ENCODE peak calls at places on chromosomes 16 and 17, in four cellular contexts. P, E, B and X are unnamed samples.

GRCh38 chr16:57889960-57890751 is 80.8 kb downstream of the CNGB1 start:
- DNase-seq in P (no peak), E (no peak), B (no peak), X (no peak)

GRCh38 chr17:41547921-41548843 is 20.1 kb upstream of the KRT19 start:
- DNase-seq in P (peak), E (no peak), B (peak), X (no peak)

GRCh38 chr16:25690563-25691143 is 1.1 kb upstream of the HS3ST4 start:
- DNase-seq in P (no peak), E (peak), B (no peak), X (no peak)

GRCh38 chr16:4660454-4661007 is 32.8 kb upstream of the NUDT16L1 start:
- DNase-seq in P (peak), E (no peak), B (peak), X (no peak)

GRCh38 chr17:43446773-43447172 is 37.0 kb upstream of the DHX8 start:
- DNase-seq in P (no peak), E (no peak), B (no peak), X (no peak)

GRCh38 chr17:75031972-75032895 is 14.5 kb downstream of the ATP5PD start:
- DNase-seq in P (peak), E (peak), B (peak), X (no peak)

GRCh38 chr17:74543891-74544760 is 1.8 kb downstream of the CD300C start:
- DNase-seq in P (no peak), E (no peak), B (no peak), X (no peak)

GRCh38 chr17:33240397-33240796 is 52.7 kb downstream of the ASIC2 start:
- DNase-seq in P (no peak), E (peak), B (no peak), X (no peak)

GRCh38 chr16:68197250-68197649 is 38.7 kb downstream of the ESRP2 start:
- DNase-seq in P (no peak), E (no peak), B (no peak), X (no peak)

GRCh38 chr16:2152695-2153506 is 2.7 kb upstream of the TRAF7 start:
- DNase-seq in P (no peak), E (peak), B (peak), X (no peak)

GRCh38 chr16:89448656-89449055 is 41.7 kb downstream of the ANKRD11 start:
- DNase-seq in P (peak), E (no peak), B (no peak), X (no peak)

GRCh38 chr17:79671387-79671752 is 59.4 kb upstream of the ENPP7 start:
- DNase-seq in P (no peak), E (no peak), B (no peak), X (no peak)

GRCh38 chr16:89431616-89432015 is 58.7 kb downstream of the ANKRD11 start:
- DNase-seq in P (no peak), E (no peak), B (no peak), X (no peak)

GRCh38 chr16:86391987-86392386 is 118.3 kb upstream of the FOXF1 start:
- DNase-seq in P (no peak), E (no peak), B (no peak), X (no peak)

GRCh38 chr17:40179923-40180659 is 2.8 kb downstream of the RAPGEFL1 start:
- DNase-seq in P (no peak), E (no peak), B (no peak), X (no peak)

GRCh38 chr17:35084987-35085386 is 21.5 kb upstream of the RFFL start:
- DNase-seq in P (no peak), E (no peak), B (peak), X (no peak)

GRCh38 chr16:58652741-58653140 is 23.1 kb upstream of the CNOT1 start:
- DNase-seq in P (no peak), E (peak), B (no peak), X (no peak)

GRCh38 chr17:50949128-50950001 is 83.2 kb upstream of the TOB1 start:
- DNase-seq in P (no peak), E (no peak), B (peak), X (no peak)

GRCh38 chr16:73713817-73714495 is 582.7 kb upstream of the PSMD7 start:
- DNase-seq in P (peak), E (peak), B (peak), X (no peak)

DNA sequence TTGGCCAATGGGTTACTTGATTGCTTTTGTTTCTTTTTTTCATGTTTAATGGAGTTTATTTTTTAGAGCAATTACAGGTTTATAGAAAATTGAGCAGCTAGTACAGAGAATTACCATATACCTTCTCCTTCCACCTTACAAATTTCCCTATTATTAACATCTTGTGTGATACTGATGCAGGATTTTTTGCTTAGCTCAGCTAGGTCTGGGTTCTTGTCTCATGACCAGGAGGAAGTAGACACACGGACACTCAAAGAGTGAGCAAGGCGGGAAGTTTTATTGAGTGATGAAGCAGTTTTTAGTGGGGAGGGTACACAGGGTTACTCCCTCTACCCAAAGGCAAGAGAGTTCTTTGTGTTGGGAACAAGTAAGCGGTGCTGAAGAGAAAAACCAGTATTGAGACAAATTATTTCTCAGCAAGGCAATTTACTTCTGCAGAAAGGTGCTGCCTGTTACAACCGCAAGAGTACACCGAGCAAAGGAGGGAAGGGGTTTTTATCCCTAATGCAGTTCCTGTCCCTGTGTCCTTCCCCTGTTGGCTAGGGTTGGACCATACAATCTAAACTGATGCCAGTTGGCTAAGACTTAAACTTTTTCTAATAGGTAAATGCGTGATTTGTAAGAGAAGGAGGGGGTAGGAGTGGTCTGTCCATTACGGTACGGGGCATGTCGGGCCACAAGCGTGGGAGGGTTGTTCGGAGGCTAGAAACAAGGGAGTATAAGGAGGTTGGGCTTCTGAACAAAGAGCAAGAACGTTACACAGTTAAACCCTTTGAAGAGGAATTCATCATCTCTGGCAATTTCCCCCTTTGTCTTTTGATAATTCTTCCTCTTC is 26.9 kb downstream of the SEC14L1 start:
- DNase-seq in P (no peak), E (no peak), B (no peak), X (no peak)
- H3K4me3 ChIP-seq in P (no peak), E (no peak), B (no peak), X (no peak)

GRCh38 chr16:46649571-46649970 is 28.4 kb upstream of the SHCBP1 start:
- DNase-seq in P (peak), E (no peak), B (no peak), X (no peak)
- H3K4me3 ChIP-seq in P (peak), E (no peak), B (no peak), X (no peak)

DNA sequence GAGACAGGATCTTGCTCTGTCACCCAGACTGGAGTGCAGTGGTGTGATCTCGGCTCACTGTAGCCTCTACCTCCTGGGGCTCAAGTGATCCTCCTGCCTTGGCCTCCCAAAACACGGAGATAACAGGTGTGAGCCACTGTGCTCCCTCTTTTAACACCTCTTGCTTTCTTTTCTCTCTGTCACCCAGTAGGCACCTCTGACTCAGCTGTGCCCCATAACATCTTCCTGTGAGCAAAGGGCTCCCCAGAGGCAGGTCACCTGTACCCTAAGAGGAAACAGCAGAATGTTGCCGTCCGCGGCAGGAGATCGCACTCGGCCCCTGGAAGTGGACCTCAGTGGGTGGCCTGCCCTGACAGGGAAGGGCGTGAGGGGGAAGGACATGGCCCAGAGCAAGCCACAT is 918 bp upstream of the NLRC3 start:
- DNase-seq in P (no peak), E (no peak), B (no peak), X (no peak)
- H3K4me3 ChIP-seq in P (no peak), E (no peak), B (no peak), X (no peak)

GRCh38 chr16:9095998-9096397 is 4.6 kb downstream of the HAPSTR1 start:
- DNase-seq in P (no peak), E (no peak), B (no peak), X (no peak)

GRCh38 chr16:9096416-9096952 is 5.0 kb downstream of the HAPSTR1 start:
- DNase-seq in P (no peak), E (no peak), B (no peak), X (peak)

GRCh38 chr16:9092963-9093477 is 1.6 kb downstream of the HAPSTR1 start:
- DNase-seq in P (peak), E (peak), B (peak), X (no peak)

GRCh38 chr16:9094008-9094846 is 2.8 kb downstream of the HAPSTR1 start:
- DNase-seq in P (no peak), E (no peak), B (no peak), X (no peak)

GRCh38 chr16:9095171-9095570 is 3.7 kb downstream of the HAPSTR1 start:
- DNase-seq in P (no peak), E (no peak), B (no peak), X (no peak)
- H3K4me3 ChIP-seq in P (peak), E (peak), B (peak), X (peak)

GRCh38 chr17:45917081-45917480 is 22.7 kb downstream of the MAPT start:
- DNase-seq in P (no peak), E (no peak), B (no peak), X (no peak)
- H3K4me3 ChIP-seq in P (no peak), E (no peak), B (no peak), X (no peak)

GRCh38 chr16:56610017-56610608 is 1.7 kb downstream of the MT2A start:
- DNase-seq in P (no peak), E (no peak), B (peak), X (no peak)
- H3K4me3 ChIP-seq in P (peak), E (no peak), B (no peak), X (no peak)

GRCh38 chr17:65936013-65936412 is 255.9 kb downstream of the CEP112 start:
- DNase-seq in P (no peak), E (no peak), B (no peak), X (no peak)
- H3K4me3 ChIP-seq in P (no peak), E (no peak), B (no peak), X (no peak)

GRCh38 chr17:31487063-31487647 is 95.7 kb downstream of the RAB11FIP4 start:
- DNase-seq in P (no peak), E (no peak), B (no peak), X (no peak)
- H3K4me3 ChIP-seq in P (peak), E (peak), B (peak), X (peak)

GRCh38 chr17:49224997-49225337 is 5.6 kb downstream of the PHOSPHO1 start:
- DNase-seq in P (no peak), E (no peak), B (no peak), X (no peak)
- H3K4me3 ChIP-seq in P (no peak), E (peak), B (peak), X (no peak)